ENCODE peak calls at places on chromosomes 3 and 15, in seven cellular contexts. One of them, this sample, is unnamed.

GRCh38 chr3:48119495-48120193 is 68.6 kb downstream of the CDC25A start:
- DNase-seq in NCI-H2171 treated with DMSO at 0.1 percent for 48 hours: no peak
- DNase-seq in HuH-7: no peak
- DNase-seq in GM20000: no peak
- DNase-seq in IMR-90: peak
- DNase-seq in DMS153: no peak
- DNase-seq in activated CD8-positive, alpha-beta T cell treated with anti-CD3 and anti-CD28 coated beads, Interleukin-2, amount 10 ng/mL, durations not matched to agents 7 days and 5 days: no peak
- DNase-seq in this sample: no peak

GRCh38 chr3:65828706-65829105 is 210.0 kb downstream of the MAGI1 start:
- DNase-seq in GM20000: no peak
- DNase-seq in DMS153: no peak
- DNase-seq in NCI-H2171 treated with DMSO at 0.1 percent for 48 hours: no peak
- DNase-seq in activated CD8-positive, alpha-beta T cell treated with anti-CD3 and anti-CD28 coated beads, Interleukin-2, amount 10 ng/mL, durations not matched to agents 7 days and 5 days: no peak
- DNase-seq in IMR-90: peak
- DNase-seq in HuH-7: no peak
- DNase-seq in this sample: no peak

GRCh38 chr3:129593595-129594339 is 12.7 kb downstream of the PLXND1 start:
- DNase-seq in DMS153: peak
- DNase-seq in HuH-7: no peak
- DNase-seq in GM20000: no peak
- DNase-seq in NCI-H2171 treated with DMSO at 0.1 percent for 48 hours: peak
- DNase-seq in IMR-90: no peak
- DNase-seq in activated CD8-positive, alpha-beta T cell treated with anti-CD3 and anti-CD28 coated beads, Interleukin-2, amount 10 ng/mL, durations not matched to agents 7 days and 5 days: peak
- DNase-seq in this sample: no peak

GRCh38 chr3:156600834-156601233 is 45.9 kb upstream of the SSR3 start:
- DNase-seq in HuH-7: no peak
- DNase-seq in activated CD8-positive, alpha-beta T cell treated with anti-CD3 and anti-CD28 coated beads, Interleukin-2, amount 10 ng/mL, durations not matched to agents 7 days and 5 days: no peak
- DNase-seq in IMR-90: no peak
- DNase-seq in DMS153: no peak
- DNase-seq in NCI-H2171 treated with DMSO at 0.1 percent for 48 hours: no peak
- DNase-seq in GM20000: no peak
- DNase-seq in this sample: no peak

GRCh38 chr15:73928971-73929627 is 2.8 kb downstream of the LOXL1 start:
- DNase-seq in HuH-7: no peak
- DNase-seq in GM20000: no peak
- DNase-seq in NCI-H2171 treated with DMSO at 0.1 percent for 48 hours: no peak
- DNase-seq in IMR-90: no peak
- DNase-seq in activated CD8-positive, alpha-beta T cell treated with anti-CD3 and anti-CD28 coated beads, Interleukin-2, amount 10 ng/mL, durations not matched to agents 7 days and 5 days: peak
- DNase-seq in DMS153: no peak
- DNase-seq in this sample: no peak

GRCh38 chr15:89836255-89837133 is 21.8 kb upstream of the ANPEP start:
- DNase-seq in activated CD8-positive, alpha-beta T cell treated with anti-CD3 and anti-CD28 coated beads, Interleukin-2, amount 10 ng/mL, durations not matched to agents 7 days and 5 days: no peak
- DNase-seq in IMR-90: peak
- DNase-seq in NCI-H2171 treated with DMSO at 0.1 percent for 48 hours: no peak
- DNase-seq in HuH-7: no peak
- DNase-seq in DMS153: no peak
- DNase-seq in GM20000: no peak
- DNase-seq in this sample: no peak

GRCh38 chr3:42653560-42654330 is at the start of gene ZBTB47:
- DNase-seq in DMS153: no peak
- DNase-seq in NCI-H2171 treated with DMSO at 0.1 percent for 48 hours: no peak
- DNase-seq in HuH-7: peak
- DNase-seq in activated CD8-positive, alpha-beta T cell treated with anti-CD3 and anti-CD28 coated beads, Interleukin-2, amount 10 ng/mL, durations not matched to agents 7 days and 5 days: no peak
- DNase-seq in GM20000: peak
- DNase-seq in IMR-90: no peak
- DNase-seq in this sample: no peak

GRCh38 chr3:15629860-15630597 is 28.5 kb downstream of the BTD start:
- DNase-seq in HuH-7: peak
- DNase-seq in NCI-H2171 treated with DMSO at 0.1 percent for 48 hours: peak
- DNase-seq in DMS153: peak
- DNase-seq in GM20000: peak
- DNase-seq in activated CD8-positive, alpha-beta T cell treated with anti-CD3 and anti-CD28 coated beads, Interleukin-2, amount 10 ng/mL, durations not matched to agents 7 days and 5 days: peak
- DNase-seq in IMR-90: peak
- DNase-seq in this sample: peak

GRCh38 chr3:160280836-160281235 is 55.6 kb downstream of the C3orf80 start:
- DNase-seq in NCI-H2171 treated with DMSO at 0.1 percent for 48 hours: no peak
- DNase-seq in activated CD8-positive, alpha-beta T cell treated with anti-CD3 and anti-CD28 coated beads, Interleukin-2, amount 10 ng/mL, durations not matched to agents 7 days and 5 days: no peak
- DNase-seq in DMS153: no peak
- DNase-seq in HuH-7: no peak
- DNase-seq in GM20000: no peak
- DNase-seq in IMR-90: no peak
- DNase-seq in this sample: no peak

GRCh38 chr3:56783644-56784451 is 17.9 kb downstream of the ARHGEF3 start:
- DNase-seq in activated CD8-positive, alpha-beta T cell treated with anti-CD3 and anti-CD28 coated beads, Interleukin-2, amount 10 ng/mL, durations not matched to agents 7 days and 5 days: peak
- DNase-seq in GM20000: peak
- DNase-seq in HuH-7: peak
- DNase-seq in NCI-H2171 treated with DMSO at 0.1 percent for 48 hours: peak
- DNase-seq in IMR-90: peak
- DNase-seq in DMS153: peak
- DNase-seq in this sample: no peak

GRCh38 chr3:27532426-27532825 is 48.2 kb upstream of the SLC4A7 start:
- DNase-seq in HuH-7: no peak
- DNase-seq in activated CD8-positive, alpha-beta T cell treated with anti-CD3 and anti-CD28 coated beads, Interleukin-2, amount 10 ng/mL, durations not matched to agents 7 days and 5 days: no peak
- DNase-seq in GM20000: no peak
- DNase-seq in IMR-90: no peak
- DNase-seq in DMS153: no peak
- DNase-seq in NCI-H2171 treated with DMSO at 0.1 percent for 48 hours: no peak
- DNase-seq in this sample: no peak

GRCh38 chr15:85382942-85383341 is 2.5 kb downstream of the AKAP13 start:
- DNase-seq in activated CD8-positive, alpha-beta T cell treated with anti-CD3 and anti-CD28 coated beads, Interleukin-2, amount 10 ng/mL, durations not matched to agents 7 days and 5 days: no peak
- DNase-seq in HuH-7: no peak
- DNase-seq in DMS153: no peak
- DNase-seq in NCI-H2171 treated with DMSO at 0.1 percent for 48 hours: no peak
- DNase-seq in IMR-90: no peak
- DNase-seq in GM20000: no peak
- DNase-seq in this sample: no peak

GRCh38 chr3:113124256-113124830 is 87.0 kb upstream of the BOC start:
- DNase-seq in activated CD8-positive, alpha-beta T cell treated with anti-CD3 and anti-CD28 coated beads, Interleukin-2, amount 10 ng/mL, durations not matched to agents 7 days and 5 days: no peak
- DNase-seq in GM20000: no peak
- DNase-seq in NCI-H2171 treated with DMSO at 0.1 percent for 48 hours: peak
- DNase-seq in IMR-90: no peak
- DNase-seq in HuH-7: no peak
- DNase-seq in DMS153: no peak
- DNase-seq in this sample: no peak

GRCh38 chr3:151228291-151229125 is 25.5 kb upstream of the GPR171 start:
- DNase-seq in HuH-7: no peak
- DNase-seq in DMS153: no peak
- DNase-seq in activated CD8-positive, alpha-beta T cell treated with anti-CD3 and anti-CD28 coated beads, Interleukin-2, amount 10 ng/mL, durations not matched to agents 7 days and 5 days: no peak
- DNase-seq in GM20000: no peak
- DNase-seq in IMR-90: peak
- DNase-seq in NCI-H2171 treated with DMSO at 0.1 percent for 48 hours: peak
- DNase-seq in this sample: no peak

GRCh38 chr3:124761250-124761796 is 31.1 kb downstream of the UMPS start:
- DNase-seq in IMR-90: peak
- DNase-seq in HuH-7: peak
- DNase-seq in DMS153: peak
- DNase-seq in NCI-H2171 treated with DMSO at 0.1 percent for 48 hours: peak
- DNase-seq in activated CD8-positive, alpha-beta T cell treated with anti-CD3 and anti-CD28 coated beads, Interleukin-2, amount 10 ng/mL, durations not matched to agents 7 days and 5 days: peak
- DNase-seq in GM20000: peak
- DNase-seq in this sample: peak

GRCh38 chr15:49982586-49982985 is 136.4 kb downstream of the ATP8B4 start:
- DNase-seq in HuH-7: no peak
- DNase-seq in DMS153: no peak
- DNase-seq in activated CD8-positive, alpha-beta T cell treated with anti-CD3 and anti-CD28 coated beads, Interleukin-2, amount 10 ng/mL, durations not matched to agents 7 days and 5 days: no peak
- DNase-seq in IMR-90: peak
- DNase-seq in NCI-H2171 treated with DMSO at 0.1 percent for 48 hours: no peak
- DNase-seq in GM20000: no peak
- DNase-seq in this sample: no peak

GRCh38 chr3:164486150-164486549 is 592.1 kb downstream of the SI start:
- DNase-seq in NCI-H2171 treated with DMSO at 0.1 percent for 48 hours: no peak
- DNase-seq in GM20000: no peak
- DNase-seq in IMR-90: no peak
- DNase-seq in HuH-7: no peak
- DNase-seq in activated CD8-positive, alpha-beta T cell treated with anti-CD3 and anti-CD28 coated beads, Interleukin-2, amount 10 ng/mL, durations not matched to agents 7 days and 5 days: no peak
- DNase-seq in DMS153: no peak
- DNase-seq in this sample: no peak

GRCh38 chr3:46979958-46980497 is 562 bp downstream of the NBEAL2 start:
- DNase-seq in DMS153: no peak
- DNase-seq in activated CD8-positive, alpha-beta T cell treated with anti-CD3 and anti-CD28 coated beads, Interleukin-2, amount 10 ng/mL, durations not matched to agents 7 days and 5 days: peak
- DNase-seq in IMR-90: no peak
- DNase-seq in NCI-H2171 treated with DMSO at 0.1 percent for 48 hours: no peak
- DNase-seq in HuH-7: no peak
- DNase-seq in GM20000: no peak
- DNase-seq in this sample: no peak

GRCh38 chr3:18443670-18444596 is 18.8 kb upstream of the SATB1 start:
- DNase-seq in HuH-7: peak
- DNase-seq in GM20000: peak
- DNase-seq in NCI-H2171 treated with DMSO at 0.1 percent for 48 hours: peak
- DNase-seq in DMS153: no peak
- DNase-seq in activated CD8-positive, alpha-beta T cell treated with anti-CD3 and anti-CD28 coated beads, Interleukin-2, amount 10 ng/mL, durations not matched to agents 7 days and 5 days: peak
- DNase-seq in IMR-90: no peak
- DNase-seq in this sample: peak

GRCh38 chr3:175737646-175738572 is 878.8 kb downstream of the NAALADL2 start:
- DNase-seq in activated CD8-positive, alpha-beta T cell treated with anti-CD3 and anti-CD28 coated beads, Interleukin-2, amount 10 ng/mL, durations not matched to agents 7 days and 5 days: no peak
- DNase-seq in NCI-H2171 treated with DMSO at 0.1 percent for 48 hours: no peak
- DNase-seq in GM20000: no peak
- DNase-seq in HuH-7: no peak
- DNase-seq in DMS153: no peak
- DNase-seq in IMR-90: peak
- DNase-seq in this sample: no peak

GRCh38 chr3:70064194-70064787 is 64.8 kb downstream of the SAMMSON start:
- DNase-seq in activated CD8-positive, alpha-beta T cell treated with anti-CD3 and anti-CD28 coated beads, Interleukin-2, amount 10 ng/mL, durations not matched to agents 7 days and 5 days: no peak
- DNase-seq in DMS153: no peak
- DNase-seq in GM20000: peak
- DNase-seq in HuH-7: no peak
- DNase-seq in NCI-H2171 treated with DMSO at 0.1 percent for 48 hours: peak
- DNase-seq in IMR-90: peak
- DNase-seq in this sample: peak

GRCh38 chr3:171772427-171773056 is 37.7 kb downstream of the PLD1 start:
- DNase-seq in IMR-90: peak
- DNase-seq in NCI-H2171 treated with DMSO at 0.1 percent for 48 hours: peak
- DNase-seq in HuH-7: peak
- DNase-seq in activated CD8-positive, alpha-beta T cell treated with anti-CD3 and anti-CD28 coated beads, Interleukin-2, amount 10 ng/mL, durations not matched to agents 7 days and 5 days: peak
- DNase-seq in DMS153: peak
- DNase-seq in GM20000: peak
- DNase-seq in this sample: peak

GRCh38 chr3:14222457-14222856 is 43.8 kb downstream of the LSM3 start:
- DNase-seq in NCI-H2171 treated with DMSO at 0.1 percent for 48 hours: no peak
- DNase-seq in IMR-90: no peak
- DNase-seq in GM20000: no peak
- DNase-seq in HuH-7: no peak
- DNase-seq in activated CD8-positive, alpha-beta T cell treated with anti-CD3 and anti-CD28 coated beads, Interleukin-2, amount 10 ng/mL, durations not matched to agents 7 days and 5 days: no peak
- DNase-seq in DMS153: no peak
- DNase-seq in this sample: no peak

GRCh38 chr15:35557544-35557943 is 11.6 kb upstream of the DPH6 start:
- DNase-seq in GM20000: no peak
- DNase-seq in activated CD8-positive, alpha-beta T cell treated with anti-CD3 and anti-CD28 coated beads, Interleukin-2, amount 10 ng/mL, durations not matched to agents 7 days and 5 days: no peak
- DNase-seq in NCI-H2171 treated with DMSO at 0.1 percent for 48 hours: no peak
- DNase-seq in IMR-90: peak
- DNase-seq in DMS153: no peak
- DNase-seq in HuH-7: no peak
- DNase-seq in this sample: no peak

GRCh38 chr3:124360140-124360539 is 368.2 kb upstream of the ROPN1 start:
- DNase-seq in activated CD8-positive, alpha-beta T cell treated with anti-CD3 and anti-CD28 coated beads, Interleukin-2, amount 10 ng/mL, durations not matched to agents 7 days and 5 days: no peak
- DNase-seq in NCI-H2171 treated with DMSO at 0.1 percent for 48 hours: no peak
- DNase-seq in GM20000: no peak
- DNase-seq in HuH-7: no peak
- DNase-seq in DMS153: no peak
- DNase-seq in IMR-90: peak
- DNase-seq in this sample: no peak

GRCh38 chr3:188842628-188843027 is 329.1 kb upstream of the TPRG1 start:
- DNase-seq in activated CD8-positive, alpha-beta T cell treated with anti-CD3 and anti-CD28 coated beads, Interleukin-2, amount 10 ng/mL, durations not matched to agents 7 days and 5 days: no peak
- DNase-seq in GM20000: no peak
- DNase-seq in DMS153: no peak
- DNase-seq in HuH-7: no peak
- DNase-seq in IMR-90: peak
- DNase-seq in NCI-H2171 treated with DMSO at 0.1 percent for 48 hours: no peak
- DNase-seq in this sample: no peak